ENCODE peak calls at places on chromosomes 11 and 22, in four cellular contexts. G is HCT116, R is IMR-90, X is gastrocnemius medialis. U is an unnamed sample. For H3K36me3, the result is how much of the 10 kb centered on the place peaks cover.

GRCh38 chr11:75233688-75234295 is 6.8 kb upstream of the TPBGL start:
- DNase-seq in G (no peak), R (peak), X (no peak), U (no peak)

GRCh38 chr11:73124796-73125195 is 17.3 kb downstream of the FCHSD2 start:
- DNase-seq in G (no peak), R (no peak), X (no peak), U (no peak)

GRCh38 chr11:120133216-120134105 is 4.5 kb downstream of the TRIM29 start:
- DNase-seq in G (no peak), R (no peak), X (no peak), U (no peak)

GRCh38 chr11:13222285-13222684 is 55.3 kb upstream of the BMAL1 start:
- DNase-seq in G (no peak), R (peak), X (no peak), U (no peak)

GRCh38 chr11:473415-473814 is 23.3 kb downstream of the PTDSS2 start:
- DNase-seq in G (no peak), R (no peak), X (no peak), U (no peak)

GRCh38 chr11:47387944-47388696 is 9.8 kb upstream of the SPI1 start:
- DNase-seq in G (no peak), R (no peak), X (no peak), U (no peak)

GRCh38 chr11:70104419-70104818 is 26.3 kb downstream of the ANO1 start:
- DNase-seq in G (no peak), R (no peak), X (no peak), U (peak)

GRCh38 chr11:34650528-34650927 is 29.6 kb downstream of the EHF start:
- DNase-seq in G (no peak), R (peak), X (no peak), U (no peak)

GRCh38 chr11:104410336-104410735 is 246.4 kb upstream of the PDGFD start:
- DNase-seq in G (no peak), R (no peak), X (no peak), U (no peak)

GRCh38 chr11:46105902-46106301 is 15.4 kb downstream of the PHF21A start:
- DNase-seq in G (no peak), R (no peak), X (no peak), U (no peak)

GRCh38 chr11:96424693-96425092 is 34.9 kb downstream of the JRKL start:
- DNase-seq in G (no peak), R (peak), X (no peak), U (no peak)

GRCh38 chr11:63552921-63553320 is 10.3 kb downstream of the PLAAT2 start:
- DNase-seq in G (no peak), R (no peak), X (no peak), U (no peak)

GRCh38 chr11:8717876-8718753 is 35.5 kb downstream of the RPL27A start:
- DNase-seq in G (no peak), R (peak), X (peak), U (peak)

GRCh38 chr11:61683961-61684869 is 4.0 kb downstream of the DAGLA start:
- DNase-seq in G (no peak), R (peak), X (no peak), U (no peak)

GRCh38 chr11:8363924-8364323 is 100.2 kb upstream of the LMO1 start:
- DNase-seq in G (no peak), R (no peak), X (no peak), U (no peak)

GRCh38 chr11:69080361-69080973 is 31.7 kb downstream of the TPCN2 start:
- DNase-seq in G (no peak), R (peak), X (no peak), U (no peak)

GRCh38 chr22:46372686-46373085 is 37.2 kb downstream of the TRMU start:
- DNase-seq in G (no peak), R (no peak), X (no peak), U (no peak)

GRCh38 chr11:126328938-126329643 is 25.2 kb downstream of the DCPS start:
- DNase-seq in G (no peak), R (no peak), X (no peak), U (no peak)

GRCh38 chr11:46247664-46248063 is 29.8 kb upstream of the CREB3L1 start:
- DNase-seq in G (peak), R (peak), X (no peak), U (no peak)

GRCh38 chr11:123707606-123708205 is 33.8 kb downstream of the ZNF202 start:
- DNase-seq in G (peak), R (peak), X (peak), U (peak)

GRCh38 chr11:125069008-125069407 is 5.9 kb downstream of the SLC37A2 start:
- DNase-seq in G (no peak), R (peak), X (no peak), U (no peak)

GRCh38 chr22:20569059-20570058 is 61.9 kb downstream of the MED15 start:
- DNase-seq in G (peak), R (peak), X (peak), U (peak)

GRCh38 chr22:41469218-41469851 is 418 bp downstream of the ACO2 start:
- DNase-seq in G (no peak), R (no peak), X (peak), U (peak)

GRCh38 chr11:46850829-46851380 is 4.8 kb upstream of the CKAP5 start:
- DNase-seq in G (no peak), R (no peak), X (no peak), U (no peak)

GRCh38 chr11:57480409-57481137 is 20.2 kb downstream of the RTN4RL2 start:
- DNase-seq in G (no peak), R (peak), X (no peak), U (peak)

GRCh38 chr11:35954205-35954604 is 10.3 kb downstream of the LDLRAD3 start:
- DNase-seq in G (no peak), R (no peak), X (no peak), U (no peak)

GRCh38 chr11:3215346-3216026 is 3.1 kb downstream of the MRGPRG start:
- DNase-seq in G (no peak), R (no peak), X (no peak), U (peak)

GRCh38 chr11:68312780-68313573 is 586 bp downstream of the LRP5 start:
- DNase-seq in G (no peak), R (no peak), X (no peak), U (no peak)

GRCh38 chr11:13329670-13330401 is 52.2 kb downstream of the BMAL1 start:
- DNase-seq in G (no peak), R (peak), X (peak), U (no peak)

GRCh38 chr22:45538284-45538683 is 35.6 kb downstream of the FBLN1 start:
- DNase-seq in G (no peak), R (no peak), X (no peak), U (no peak)

GRCh38 chr11:105333153-105333552 is 193.6 kb upstream of the CARD18 start:
- DNase-seq in G (no peak), R (no peak), X (no peak), U (no peak)

DNA sequence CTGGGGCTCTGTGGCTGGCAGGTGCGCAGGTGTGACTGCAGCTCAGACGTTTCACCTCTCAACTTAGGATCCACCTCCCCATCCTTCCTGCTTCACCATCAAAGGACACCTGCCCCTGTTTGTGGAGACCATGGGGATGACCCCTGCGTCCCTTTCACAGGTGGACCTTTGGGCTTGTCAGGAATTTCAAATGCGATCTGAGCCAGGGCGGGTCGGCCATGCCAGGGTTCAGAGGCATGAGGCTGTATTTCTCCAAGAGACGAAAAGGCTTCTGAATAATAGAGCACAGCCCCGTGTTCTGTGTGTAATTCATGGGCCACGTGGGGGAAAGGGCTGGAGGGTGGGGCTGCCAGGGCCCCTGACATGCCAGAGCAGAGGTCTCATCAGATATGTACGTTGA is 668.0 kb downstream of the BRD1 start:
- DNase-seq in G (no peak), R (no peak), X (no peak), U (no peak)
- H3K36me3 ChIP-seq in G (under half), R (under half), X (under half), U (under half)

GRCh38 chr11:64870176-64870892 is 8.1 kb downstream of the EHD1 start:
- DNase-seq in G (no peak), R (peak), X (no peak), U (peak)
- TF ChIP-seq POLR2A in G (no peak), R (peak), X (no peak), U (no peak)

GRCh38 chr22:37624876-37625275 is 14.6 kb upstream of the SH3BP1 start:
- DNase-seq in G (no peak), R (no peak), X (no peak), U (no peak)

GRCh38 chr22:37623075-37624016 is 14.7 kb downstream of the GGA1 start:
- DNase-seq in G (no peak), R (peak), X (no peak), U (peak)

GRCh38 chr22:37626144-37626543 is 13.3 kb upstream of the SH3BP1 start:
- DNase-seq in G (no peak), R (peak), X (peak), U (peak)

GRCh38 chr22:37625737-37626136 is 13.7 kb upstream of the SH3BP1 start:
- DNase-seq in G (no peak), R (no peak), X (no peak), U (no peak)

GRCh38 chr22:37624017-37624365 is 15.4 kb downstream of the GGA1 start:
- DNase-seq in G (no peak), R (no peak), X (no peak), U (no peak)
- H3K36me3 ChIP-seq in G (under half), R (under half), X (under half), U (half or more)

DNA sequence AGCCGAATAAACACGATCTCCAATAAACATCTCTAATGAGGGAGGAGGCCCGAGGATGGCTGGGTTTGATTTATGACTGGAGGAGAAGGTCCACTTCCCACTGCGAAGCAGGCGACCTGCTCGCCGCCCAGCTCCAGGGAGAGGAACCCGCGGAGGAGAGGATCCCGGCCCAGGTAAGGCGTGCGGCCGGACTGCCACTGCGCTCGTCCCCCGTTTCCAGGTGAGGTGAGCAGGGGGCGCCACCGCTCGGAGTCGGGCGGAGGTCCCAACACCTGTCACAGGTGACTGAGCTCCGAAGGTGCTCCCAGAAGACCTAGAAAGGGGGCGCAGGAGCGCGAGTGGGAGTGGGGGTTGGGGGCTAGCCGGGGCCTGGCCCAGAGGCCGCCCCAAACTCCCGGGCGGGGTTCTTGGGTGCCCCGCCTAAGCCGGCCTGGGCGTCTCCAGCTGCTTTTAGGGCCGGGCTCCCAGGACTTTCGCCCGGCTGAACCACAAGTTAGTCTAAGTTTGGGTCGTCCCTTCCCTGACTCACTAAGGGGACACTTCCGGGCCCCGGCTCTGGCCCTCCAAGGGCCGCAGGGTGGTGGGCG is 5.4 kb upstream of the PAX6 start:
- DNase-seq in G (no peak), R (no peak), X (no peak), U (no peak)
- TF ChIP-seq POLR2A in G (no peak), R (no peak), X (no peak), U (no peak)

GRCh38 chr11:103069367-103069766 is 22.6 kb downstream of the DCUN1D5 start:
- DNase-seq in G (no peak), R (no peak), X (no peak), U (no peak)
- H3K36me3 ChIP-seq in G (under half), R (under half), X (under half), U (under half)

GRCh38 chr11:65431452-65432132 is 9.0 kb downstream of the NEAT1 start:
- DNase-seq in G (no peak), R (peak), X (no peak), U (no peak)

GRCh38 chr11:65429069-65429681 is 6.6 kb downstream of the NEAT1 start:
- DNase-seq in G (no peak), R (peak), X (no peak), U (peak)

GRCh38 chr11:65429724-65430405 is 7.3 kb downstream of the NEAT1 start:
- DNase-seq in G (no peak), R (peak), X (no peak), U (peak)

GRCh38 chr11:65432133-65432650 is 9.6 kb downstream of the NEAT1 start:
- DNase-seq in G (no peak), R (peak), X (no peak), U (no peak)

DNA sequence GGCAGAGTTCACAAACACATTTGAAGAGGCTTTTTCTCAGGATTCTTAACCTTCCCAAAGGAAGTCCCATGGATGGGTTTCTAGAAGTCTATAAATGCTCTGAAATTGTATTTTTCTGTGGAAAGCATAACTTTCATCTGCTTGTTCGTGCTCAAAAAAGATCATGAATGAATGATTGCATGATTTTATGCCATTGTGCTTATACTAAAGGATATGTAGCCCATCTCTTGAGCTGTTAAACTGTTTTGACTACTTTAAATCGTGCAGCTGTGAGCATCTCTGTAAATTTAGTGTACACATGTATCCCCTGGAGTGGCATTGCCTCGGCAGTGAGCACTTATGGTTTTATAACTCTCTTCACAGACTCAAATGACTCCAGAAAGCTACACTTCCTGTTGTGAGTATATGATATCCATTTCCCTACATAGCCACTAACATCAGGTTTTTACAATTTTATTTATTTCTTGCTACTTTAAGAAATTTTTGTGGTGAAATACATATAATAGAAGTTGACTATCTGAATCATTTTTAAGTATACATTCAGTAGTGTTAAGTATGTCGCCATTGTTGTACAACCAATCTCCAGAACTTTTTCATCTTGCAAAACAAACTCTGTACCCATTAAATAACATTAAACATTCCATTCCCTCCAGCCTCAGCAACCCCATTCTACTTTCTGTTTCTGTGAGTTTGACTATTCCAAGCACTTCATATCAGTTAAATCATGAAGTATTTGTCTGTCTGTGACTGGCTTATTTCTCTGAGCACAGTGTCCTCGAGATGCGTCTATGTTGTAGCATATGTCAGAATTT is 8.0 kb downstream of the NEAT1 start:
- DNase-seq in G (no peak), R (peak), X (no peak), U (no peak)
- TF ChIP-seq POLR2A in G (peak), R (peak), X (no peak), U (no peak)

DNA sequence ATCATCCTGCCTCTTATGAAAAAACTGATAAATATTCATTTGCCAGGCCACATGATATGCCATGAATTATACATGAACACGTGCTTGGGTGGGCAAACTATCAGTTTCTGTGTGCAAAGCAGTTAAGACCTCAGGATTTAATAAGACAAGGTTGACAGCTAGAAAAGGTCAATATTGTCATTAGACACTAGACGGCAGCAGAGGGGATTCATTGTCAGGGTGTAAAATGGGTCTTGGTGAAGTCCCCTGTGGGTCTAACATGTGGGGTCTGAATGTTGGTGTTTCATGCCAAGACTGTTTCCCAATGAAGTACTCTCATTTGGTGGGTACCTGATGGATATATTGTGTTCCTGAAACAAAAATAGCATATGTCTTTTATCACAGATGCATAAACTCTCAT is 111.9 kb downstream of the MYO18B start:
- DNase-seq in G (peak), R (no peak), X (no peak), U (no peak)
- H3K36me3 ChIP-seq in G (under half), R (under half), X (under half), U (under half)

U was measured in heart left ventricle.